ENCODE peak calls at places on chromosomes 5 and 9, in six cellular contexts. S is brain pericyte; R is activated CD4-positive, CD25-positive, alpha-beta regulatory T cell treated with anti-CD3 and anti-CD28 coated beads, Interleukin-2, amount 50 U/mL, for 16 hours; M is anterior cingulate cortex; L is central memory CD4-positive, alpha-beta T cell; U is choroid plexus epithelial cell. F is an unnamed sample.

GRCh38 chr5:14077501-14077900 is 65.6 kb upstream of the TRIO start:
- DNase-seq in S (no peak), R (no peak), M (no peak), L (no peak), U (no peak), F (no peak)

GRCh38 chr9:78786794-78787193 is 489.9 kb downstream of the PSAT1 start:
- DNase-seq in S (no peak), R (no peak), M (no peak), L (no peak), U (peak), F (no peak)

GRCh38 chr9:79193001-79193400 is 378.8 kb upstream of the TLE4 start:
- DNase-seq in S (no peak), R (no peak), M (no peak), L (no peak), U (peak), F (no peak)

GRCh38 chr9:118991366-118992285 is 377.6 kb downstream of the BRINP1 start:
- DNase-seq in S (no peak), R (no peak), M (no peak), L (no peak), U (no peak), F (no peak)

GRCh38 chr5:159179556-159180305 is 29.6 kb downstream of the RNF145 start:
- DNase-seq in S (no peak), R (no peak), M (no peak), L (no peak), U (no peak), F (no peak)

GRCh38 chr5:142984016-142984415 is 213.8 kb downstream of the ARHGAP26 start:
- DNase-seq in S (no peak), R (no peak), M (no peak), L (no peak), U (no peak), F (no peak)

GRCh38 chr9:135260776-135261175 is 173.3 kb downstream of the OLFM1 start:
- DNase-seq in S (no peak), R (no peak), M (no peak), L (no peak), U (no peak), F (no peak)

GRCh38 chr9:122379340-122379739 is 8.5 kb downstream of the PTGS1 start:
- DNase-seq in S (no peak), R (no peak), M (no peak), L (no peak), U (no peak), F (peak)

GRCh38 chr9:36961051-36961450 is 73.0 kb downstream of the PAX5 start:
- DNase-seq in S (no peak), R (no peak), M (no peak), L (no peak), U (no peak), F (no peak)

GRCh38 chr9:132560604-132561304 is 21.7 kb upstream of the BARHL1 start:
- DNase-seq in S (no peak), R (no peak), M (no peak), L (no peak), U (no peak), F (no peak)

GRCh38 chr5:78076351-78076750 is 218.1 kb downstream of the AP3B1 start:
- DNase-seq in S (no peak), R (no peak), M (no peak), L (no peak), U (no peak), F (no peak)

GRCh38 chr5:73031839-73032238 is 76.0 kb downstream of the FCHO2 start:
- DNase-seq in S (peak), R (no peak), M (no peak), L (no peak), U (peak), F (peak)

F was measured in T47D.